ENCODE peak calls at places on chromosomes 3 and 15, in eight cellular contexts. R is H7; N is NCI-H345; X is uterus; W is stimulated activated naive CD4-positive, alpha-beta T cell; S is NCI-H1436; C is fibroblast of the aortic adventitia; B is NCI-H2171 treated with DMSO at 0.1 percent for 48 hours. H is an unnamed sample.

GRCh38 chr15:95626501-95627361 is 703.8 kb upstream of the NR2F2 start:
- DNase-seq in R (no peak), C (no peak), W (no peak), S (no peak), B (peak; percentile 80), X (no peak), N (peak; percentile 19), H (no peak)

GRCh38 chr3:178947738-178948137 is 123.9 kb downstream of the ZMAT3 start:
- DNase-seq in B (no peak), S (no peak), N (no peak), R (no peak), X (no peak), C (no peak), W (no peak), H (peak; percentile 33)

GRCh38 chr3:151933224-151933858 is 59.9 kb downstream of the SUCNR1 start:
- DNase-seq in N (no peak), B (no peak), R (no peak), W (no peak), S (no peak), C (peak; percentile 24), X (no peak), H (no peak)

GRCh38 chr3:48369685-48370329 is 2.2 kb upstream of the FBXW12 start:
- DNase-seq in W (no peak), R (no peak), N (no peak), C (no peak), X (no peak), S (no peak), B (no peak), H (no peak)

GRCh38 chr3:60431599-60431958 is 819.7 kb downstream of the FHIT start:
- DNase-seq in B (no peak), S (no peak), C (peak; percentile 23), R (peak; percentile 6), N (no peak), X (no peak), W (peak; percentile 30), H (no peak)

GRCh38 chr3:187042874-187043458 is 96.3 kb downstream of the RPL39L start:
- DNase-seq in X (no peak), B (no peak), C (no peak), W (no peak), R (no peak), N (no peak), S (no peak), H (no peak)

GRCh38 chr3:156642750-156643728 is 31.4 kb upstream of the TIPARP start:
- DNase-seq in N (no peak), W (no peak), R (peak; percentile 16), C (no peak), S (no peak), B (no peak), X (no peak), H (no peak)

GRCh38 chr15:64938192-64938591 is 26.5 kb downstream of the ANKDD1A start:
- DNase-seq in S (no peak), N (no peak), W (no peak), B (peak; percentile 62), X (no peak), C (peak; percentile 80), R (no peak), H (no peak)

GRCh38 chr15:39102431-39102830 is 478.4 kb upstream of the THBS1 start:
- DNase-seq in X (no peak), W (no peak), R (no peak), B (no peak), C (no peak), N (no peak), S (no peak), H (no peak)

GRCh38 chr3:153621988-153622387 is 460.0 kb downstream of the RAP2B start:
- DNase-seq in R (no peak), N (no peak), S (no peak), C (no peak), X (no peak), B (no peak), W (peak; percentile 30), H (no peak)

GRCh38 chr15:74655424-74655823 is 39.8 kb downstream of the CLK3 start:
- DNase-seq in R (no peak), N (peak; percentile 66), S (peak; percentile 49), W (no peak), B (peak; percentile 70), C (no peak), X (no peak), H (no peak)

GRCh38 chr15:47427463-47427862 is 289.8 kb upstream of the SEMA6D start:
- DNase-seq in S (no peak), X (no peak), W (no peak), R (no peak), B (no peak), C (peak; percentile 73), N (no peak), H (no peak)

GRCh38 chr3:182651461-182651860 is 141.8 kb upstream of the ATP11B start:
- DNase-seq in B (no peak), S (no peak), R (no peak), C (no peak), X (no peak), N (no peak), W (no peak), H (no peak)

GRCh38 chr3:9398715-9399708 is 1.6 kb downstream of the SETD5 start:
- DNase-seq in R (peak; percentile 35), N (no peak), C (peak; percentile 51), X (no peak), W (peak; percentile 20), S (no peak), B (peak; percentile 36), H (no peak)

GRCh38 chr3:193771736-193772135 is 178.7 kb downstream of the OPA1 start:
- DNase-seq in W (no peak), B (no peak), X (no peak), S (no peak), N (no peak), R (no peak), C (no peak), H (no peak)

GRCh38 chr3:187765342-187765741 is 20.1 kb upstream of the BCL6 start:
- DNase-seq in B (no peak), R (no peak), S (no peak), X (no peak), N (no peak), C (peak; percentile 51), W (no peak), H (no peak)

GRCh38 chr15:52803543-52804306 is 13.6 kb upstream of the ONECUT1 start:
- DNase-seq in X (no peak), B (peak; percentile 38), N (no peak), S (no peak), C (no peak), R (peak; percentile 71), W (peak; percentile 9), H (no peak)

GRCh38 chr3:23356169-23356568 is 153.0 kb downstream of the UBE2E2 start:
- DNase-seq in X (no peak), N (no peak), C (no peak), B (no peak), R (no peak), S (no peak), W (no peak), H (no peak)

GRCh38 chr15:55250951-55251350 is 38.7 kb downstream of the RAB27A start:
- DNase-seq in R (no peak), S (no peak), N (no peak), B (no peak), C (no peak), X (no peak), W (peak; percentile 15), H (no peak)

GRCh38 chr3:57168151-57168550 is 3.0 kb upstream of the IL17RD start:
- DNase-seq in W (no peak), B (no peak), N (no peak), X (no peak), C (no peak), R (no peak), S (no peak), H (no peak)

H was measured in COR-L47.